ENCODE peak calls at places on chromosome 21, in eight cellular contexts. One of them, this sample, is unnamed.

GRCh38 chr21:31536138-31536537 is 123.4 kb upstream of the SOD1 start:
- DNase-seq in kidney glomerular epithelial cell: no peak
- DNase-seq in A549: no peak
- DNase-seq in kidney epithelial cell: no peak
- DNase-seq in caudate nucleus: no peak
- DNase-seq in activated CD4-positive, alpha-beta T cell treated with anti-CD3 and anti-CD28 coated beads, Interleukin-2, amount 10 ng/mL, durations not matched to agents 24 days and 14 days: no peak
- DNase-seq in neuronal stem cell: no peak
- DNase-seq in NCI-H1694 treated with DMSO at 0.1 percent for 48 hours: no peak
- DNase-seq in this sample: peak; percentile 5

GRCh38 chr21:15437873-15438272 is 291.9 kb upstream of the USP25 start:
- DNase-seq in activated CD4-positive, alpha-beta T cell treated with anti-CD3 and anti-CD28 coated beads, Interleukin-2, amount 10 ng/mL, durations not matched to agents 24 days and 14 days: peak; percentile 58
- DNase-seq in kidney epithelial cell: peak; percentile 56
- DNase-seq in neuronal stem cell: no peak
- DNase-seq in caudate nucleus: no peak
- DNase-seq in NCI-H1694 treated with DMSO at 0.1 percent for 48 hours: no peak
- DNase-seq in A549: no peak
- DNase-seq in kidney glomerular epithelial cell: peak; percentile 43
- DNase-seq in this sample: no peak

GRCh38 chr21:26544208-26544607 is 28.9 kb downstream of the CYYR1 start:
- DNase-seq in activated CD4-positive, alpha-beta T cell treated with anti-CD3 and anti-CD28 coated beads, Interleukin-2, amount 10 ng/mL, durations not matched to agents 24 days and 14 days: no peak
- DNase-seq in caudate nucleus: no peak
- DNase-seq in kidney glomerular epithelial cell: no peak
- DNase-seq in NCI-H1694 treated with DMSO at 0.1 percent for 48 hours: no peak
- DNase-seq in A549: no peak
- DNase-seq in neuronal stem cell: no peak
- DNase-seq in kidney epithelial cell: no peak
- DNase-seq in this sample: no peak

GRCh38 chr21:38965241-38965640 is 159.5 kb downstream of the ETS2 start:
- DNase-seq in neuronal stem cell: no peak
- DNase-seq in caudate nucleus: no peak
- DNase-seq in NCI-H1694 treated with DMSO at 0.1 percent for 48 hours: no peak
- DNase-seq in kidney epithelial cell: no peak
- DNase-seq in A549: no peak
- DNase-seq in activated CD4-positive, alpha-beta T cell treated with anti-CD3 and anti-CD28 coated beads, Interleukin-2, amount 10 ng/mL, durations not matched to agents 24 days and 14 days: no peak
- DNase-seq in kidney glomerular epithelial cell: no peak
- DNase-seq in this sample: no peak

GRCh38 chr21:35814858-35815619 is 245.3 kb downstream of the SETD4 start:
- DNase-seq in kidney epithelial cell: no peak
- DNase-seq in A549: no peak
- DNase-seq in kidney glomerular epithelial cell: no peak
- DNase-seq in activated CD4-positive, alpha-beta T cell treated with anti-CD3 and anti-CD28 coated beads, Interleukin-2, amount 10 ng/mL, durations not matched to agents 24 days and 14 days: no peak
- DNase-seq in NCI-H1694 treated with DMSO at 0.1 percent for 48 hours: no peak
- DNase-seq in neuronal stem cell: no peak
- DNase-seq in caudate nucleus: no peak
- DNase-seq in this sample: no peak

GRCh38 chr21:14492890-14493289 is 53.2 kb downstream of the SAMSN1 start:
- DNase-seq in NCI-H1694 treated with DMSO at 0.1 percent for 48 hours: no peak
- DNase-seq in A549: no peak
- DNase-seq in neuronal stem cell: no peak
- DNase-seq in caudate nucleus: no peak
- DNase-seq in kidney glomerular epithelial cell: no peak
- DNase-seq in activated CD4-positive, alpha-beta T cell treated with anti-CD3 and anti-CD28 coated beads, Interleukin-2, amount 10 ng/mL, durations not matched to agents 24 days and 14 days: no peak
- DNase-seq in kidney epithelial cell: no peak
- DNase-seq in this sample: no peak

GRCh38 chr21:17548262-17548661 is 35.4 kb downstream of the CXADR start:
- DNase-seq in caudate nucleus: no peak
- DNase-seq in NCI-H1694 treated with DMSO at 0.1 percent for 48 hours: no peak
- DNase-seq in kidney epithelial cell: no peak
- DNase-seq in activated CD4-positive, alpha-beta T cell treated with anti-CD3 and anti-CD28 coated beads, Interleukin-2, amount 10 ng/mL, durations not matched to agents 24 days and 14 days: no peak
- DNase-seq in A549: no peak
- DNase-seq in kidney glomerular epithelial cell: no peak
- DNase-seq in neuronal stem cell: no peak
- DNase-seq in this sample: no peak

GRCh38 chr21:36959020-36959835 is 7.2 kb downstream of the HLCS start:
- DNase-seq in A549: peak; percentile 8
- DNase-seq in caudate nucleus: no peak
- DNase-seq in kidney glomerular epithelial cell: no peak
- DNase-seq in neuronal stem cell: no peak
- DNase-seq in NCI-H1694 treated with DMSO at 0.1 percent for 48 hours: no peak
- DNase-seq in activated CD4-positive, alpha-beta T cell treated with anti-CD3 and anti-CD28 coated beads, Interleukin-2, amount 10 ng/mL, durations not matched to agents 24 days and 14 days: peak; percentile 66
- DNase-seq in kidney epithelial cell: no peak
- DNase-seq in this sample: no peak

GRCh38 chr21:21712761-21713558 is 714.8 kb downstream of the NCAM2 start:
- DNase-seq in kidney glomerular epithelial cell: no peak
- DNase-seq in activated CD4-positive, alpha-beta T cell treated with anti-CD3 and anti-CD28 coated beads, Interleukin-2, amount 10 ng/mL, durations not matched to agents 24 days and 14 days: no peak
- DNase-seq in caudate nucleus: no peak
- DNase-seq in neuronal stem cell: no peak
- DNase-seq in NCI-H1694 treated with DMSO at 0.1 percent for 48 hours: no peak
- DNase-seq in kidney epithelial cell: no peak
- DNase-seq in A549: no peak
- DNase-seq in this sample: no peak

GRCh38 chr21:44836666-44837471 is 19.0 kb upstream of the SUMO3 start:
- DNase-seq in A549: peak; percentile 34
- DNase-seq in neuronal stem cell: no peak
- DNase-seq in caudate nucleus: no peak
- DNase-seq in kidney epithelial cell: no peak
- DNase-seq in activated CD4-positive, alpha-beta T cell treated with anti-CD3 and anti-CD28 coated beads, Interleukin-2, amount 10 ng/mL, durations not matched to agents 24 days and 14 days: no peak
- DNase-seq in NCI-H1694 treated with DMSO at 0.1 percent for 48 hours: peak; percentile 57
- DNase-seq in kidney glomerular epithelial cell: no peak
- DNase-seq in this sample: peak; percentile 46

GRCh38 chr21:32733356-32733755 is 5.5 kb upstream of the SYNJ1 start:
- DNase-seq in neuronal stem cell: no peak
- DNase-seq in activated CD4-positive, alpha-beta T cell treated with anti-CD3 and anti-CD28 coated beads, Interleukin-2, amount 10 ng/mL, durations not matched to agents 24 days and 14 days: no peak
- DNase-seq in caudate nucleus: no peak
- DNase-seq in A549: no peak
- DNase-seq in NCI-H1694 treated with DMSO at 0.1 percent for 48 hours: no peak
- DNase-seq in kidney glomerular epithelial cell: no peak
- DNase-seq in kidney epithelial cell: no peak
- DNase-seq in this sample: no peak

GRCh38 chr21:34647552-34647951 is 21.2 kb upstream of the CLIC6 start:
- DNase-seq in kidney epithelial cell: no peak
- DNase-seq in caudate nucleus: no peak
- DNase-seq in activated CD4-positive, alpha-beta T cell treated with anti-CD3 and anti-CD28 coated beads, Interleukin-2, amount 10 ng/mL, durations not matched to agents 24 days and 14 days: no peak
- DNase-seq in neuronal stem cell: no peak
- DNase-seq in kidney glomerular epithelial cell: no peak
- DNase-seq in A549: no peak
- DNase-seq in NCI-H1694 treated with DMSO at 0.1 percent for 48 hours: no peak
- DNase-seq in this sample: no peak

GRCh38 chr21:38619865-38620513 is 121.7 kb upstream of the ERG start:
- DNase-seq in caudate nucleus: no peak
- DNase-seq in kidney glomerular epithelial cell: no peak
- DNase-seq in activated CD4-positive, alpha-beta T cell treated with anti-CD3 and anti-CD28 coated beads, Interleukin-2, amount 10 ng/mL, durations not matched to agents 24 days and 14 days: no peak
- DNase-seq in NCI-H1694 treated with DMSO at 0.1 percent for 48 hours: no peak
- DNase-seq in A549: no peak
- DNase-seq in kidney epithelial cell: no peak
- DNase-seq in neuronal stem cell: no peak
- DNase-seq in this sample: no peak

GRCh38 chr21:36820176-36821031 is 121.5 kb downstream of the SIM2 start:
- DNase-seq in NCI-H1694 treated with DMSO at 0.1 percent for 48 hours: no peak
- DNase-seq in activated CD4-positive, alpha-beta T cell treated with anti-CD3 and anti-CD28 coated beads, Interleukin-2, amount 10 ng/mL, durations not matched to agents 24 days and 14 days: no peak
- DNase-seq in caudate nucleus: no peak
- DNase-seq in kidney epithelial cell: no peak
- DNase-seq in neuronal stem cell: no peak
- DNase-seq in A549: no peak
- DNase-seq in kidney glomerular epithelial cell: no peak
- DNase-seq in this sample: no peak